ENCODE peak calls at places on chromosomes 16 and 17, in five cellular contexts. Z is uterus, Y is neuronal stem cell, X is aorta, B is small intestine. Q is an unnamed sample. For H3K4me1 and H3K36me3, the result is how much of the 10 kb centered on the place peaks cover.

GRCh38 chr16:66939366-66939765 is 4.0 kb downstream of the CES2 start:
- DNase-seq in Z (no peak), Y (no peak), X (no peak), B (no peak), Q (no peak)

GRCh38 chr16:57751539-57752202 is 16.1 kb downstream of the KATNB1 start:
- DNase-seq in Z (no peak), Y (no peak), X (peak), B (no peak), Q (no peak)

GRCh38 chr17:37066322-37066905 is 117.7 kb downstream of the AATF start:
- DNase-seq in Z (no peak), Y (no peak), X (no peak), B (no peak), Q (no peak)

GRCh38 chr17:71203953-71204352 is 916.9 kb upstream of the SOX9 start:
- DNase-seq in Z (no peak), Y (no peak), X (no peak), B (no peak), Q (no peak)

GRCh38 chr16:27286446-27286845 is 17.9 kb upstream of the NSMCE1 start:
- DNase-seq in Z (peak), Y (no peak), X (peak), B (no peak), Q (peak)

GRCh38 chr16:89357055-89357454 is 133.3 kb downstream of the ANKRD11 start:
- DNase-seq in Z (no peak), Y (no peak), X (peak), B (peak), Q (no peak)

GRCh38 chr16:77335652-77336234 is 99.1 kb downstream of the ADAMTS18 start:
- DNase-seq in Z (no peak), Y (no peak), X (no peak), B (no peak), Q (no peak)

GRCh38 chr17:33520404-33521032 is 227.4 kb upstream of the ASIC2 start:
- DNase-seq in Z (peak), Y (peak), X (no peak), B (peak), Q (peak)

GRCh38 chr16:87789437-87790277 is 23.9 kb upstream of the KLHDC4 start:
- DNase-seq in Z (no peak), Y (no peak), X (no peak), B (peak), Q (peak)

GRCh38 chr16:14629612-14629918 is 495 bp downstream of the PARN start:
- DNase-seq in Z (no peak), Y (no peak), X (no peak), B (peak), Q (peak)

GRCh38 chr16:56228476-56228875 is 37.2 kb downstream of the GNAO1 start:
- DNase-seq in Z (no peak), Y (no peak), X (no peak), B (no peak), Q (no peak)

GRCh38 chr17:46178550-46179198 is 14.6 kb downstream of the KANSL1 start:
- DNase-seq in Z (no peak), Y (no peak), X (no peak), B (no peak), Q (no peak)

GRCh38 chr17:7816926-7817642 is 16.9 kb upstream of the KDM6B start:
- DNase-seq in Z (no peak), Y (no peak), X (no peak), B (no peak), Q (no peak)

GRCh38 chr16:66618588-66618987 is 14.1 kb downstream of the CMTM3 start:
- DNase-seq in Z (peak), Y (no peak), X (peak), B (no peak), Q (peak)

GRCh38 chr17:79431175-79431574 is 179.7 kb downstream of the RBFOX3 start:
- DNase-seq in Z (no peak), Y (no peak), X (no peak), B (no peak), Q (no peak)

GRCh38 chr17:27657620-27658019 is 26.6 kb downstream of the LGALS9 start:
- DNase-seq in Z (no peak), Y (no peak), X (no peak), B (no peak), Q (no peak)

GRCh38 chr17:44546711-44547606 is 10.3 kb upstream of the FZD2 start:
- DNase-seq in Z (no peak), Y (no peak), X (no peak), B (no peak), Q (peak)

GRCh38 chr17:27952366-27952765 is 59.2 kb upstream of the LYRM9 start:
- DNase-seq in Z (no peak), Y (no peak), X (no peak), B (no peak), Q (no peak)

GRCh38 chr17:40327735-40328385 is 18.9 kb downstream of the RARA start:
- DNase-seq in Z (peak), Y (no peak), X (no peak), B (no peak), Q (no peak)

GRCh38 chr17:40328386-40328766 is 19.4 kb downstream of the RARA start:
- DNase-seq in Z (no peak), Y (no peak), X (no peak), B (no peak), Q (no peak)

GRCh38 chr17:40326832-40327199 is 17.8 kb downstream of the RARA start:
- DNase-seq in Z (peak), Y (no peak), X (peak), B (peak), Q (no peak)

GRCh38 chr17:40326014-40326831 is 17.2 kb downstream of the RARA start:
- DNase-seq in Z (no peak), Y (no peak), X (peak), B (no peak), Q (no peak)

GRCh38 chr17:40327244-40327666 is 18.3 kb downstream of the RARA start:
- DNase-seq in Z (no peak), Y (no peak), X (no peak), B (no peak), Q (no peak)
- H3K27ac ChIP-seq in Z (peak), Y (no peak), X (no peak), B (peak), Q (no peak)

GRCh38 chr16:47096297-47096696 is 47.4 kb downstream of the NETO2 start:
- DNase-seq in Z (no peak), Y (no peak), X (no peak), B (no peak), Q (no peak)
- H3K4me1 ChIP-seq in Z (under half), Y (under half), X (under half), B (under half), Q (under half)

GRCh38 chr16:651844-652243 is 2.7 kb downstream of the WDR90 start:
- DNase-seq in Z (no peak), Y (no peak), X (no peak), B (no peak), Q (no peak)
- H3K36me3 ChIP-seq in Z (under half), Y (under half), X (under half), B (under half), Q (half or more)

GRCh38 chr17:50728881-50729765 is 9.7 kb downstream of the LUC7L3 start:
- DNase-seq in Z (no peak), Y (no peak), X (no peak), B (no peak), Q (no peak)
- H3K27ac ChIP-seq in Z (no peak), Y (no peak), X (no peak), B (no peak), Q (no peak)